ENCODE peak calls at places on chromosomes 13 and 19, in eight cellular contexts. L, B, F, M, E, N, W and Y are unnamed samples.

GRCh38 chr13:107348931-107349330 is 781.0 kb upstream of the ARGLU1 start:
- DNase-seq in L (no peak), B (no peak), F (no peak), M (no peak), E (no peak), N (no peak), W (no peak), Y (no peak)

GRCh38 chr13:78401833-78402232 is 201.5 kb downstream of the POU4F1 start:
- DNase-seq in L (no peak), B (no peak), F (no peak), M (no peak), E (no peak), N (no peak), W (no peak), Y (no peak)

GRCh38 chr13:99553033-99553432 is 51.8 kb downstream of the TM9SF2 start:
- DNase-seq in L (no peak), B (no peak), F (no peak), M (no peak), E (no peak), N (no peak), W (no peak), Y (no peak)

GRCh38 chr13:72960541-72960940 is 98.3 kb upstream of the KLF5 start:
- DNase-seq in L (no peak), B (no peak), F (no peak), M (no peak), E (no peak), N (peak; percentile 7), W (no peak), Y (no peak)

GRCh38 chr13:82062772-82063171 is 1721.8 kb upstream of the SPRY2 start:
- DNase-seq in L (peak; percentile 4), B (no peak), F (no peak), M (no peak), E (no peak), N (no peak), W (no peak), Y (no peak)

GRCh38 chr13:70905035-70905434 is 796.8 kb upstream of the KLHL1 start:
- DNase-seq in L (no peak), B (no peak), F (no peak), M (no peak), E (no peak), N (no peak), W (no peak), Y (no peak)

GRCh38 chr13:71524245-71525002 is 342.6 kb downstream of the DACH1 start:
- DNase-seq in L (no peak), B (no peak), F (no peak), M (no peak), E (no peak), N (no peak), W (no peak), Y (no peak)

GRCh38 chr19:19459099-19459498 is 53.6 kb downstream of the GATAD2A start:
- DNase-seq in L (peak; percentile 36), B (no peak), F (no peak), M (no peak), E (no peak), N (no peak), W (no peak), Y (no peak)

GRCh38 chr19:16118489-16119033 is 6.9 kb downstream of the RAB8A start:
- DNase-seq in L (no peak), B (peak; percentile 49), F (no peak), M (no peak), E (peak; percentile 47), N (no peak), W (no peak), Y (peak; percentile 49)

GRCh38 chr13:44661936-44662335 is 85.8 kb upstream of the TSC22D1 start:
- DNase-seq in L (no peak), B (no peak), F (no peak), M (no peak), E (no peak), N (no peak), W (no peak), Y (no peak)

GRCh38 chr13:99345345-99345744 is 38.1 kb upstream of the GPR183 start:
- DNase-seq in L (no peak), B (no peak), F (no peak), M (no peak), E (no peak), N (no peak), W (no peak), Y (no peak)